ENCODE peak calls at places on chromosomes 2 and 18, in four cellular contexts. H is GM12878, Q is H1, I is HepG2. W is an unnamed sample.

GRCh38 chr2:222794585-222795579 is 66.0 kb upstream of the ACSL3 start:
- DNase-seq in H (no peak), Q (peak), I (peak), W (no peak)

GRCh38 chr2:206443735-206444527 is 599 bp downstream of the ADAM23 start:
- DNase-seq in H (no peak), Q (no peak), I (no peak), W (peak)

GRCh38 chr2:173596226-173596625 is 241.6 kb downstream of the CDCA7 start:
- DNase-seq in H (no peak), Q (no peak), I (no peak), W (no peak)

GRCh38 chr2:170930132-170931109 is 1.4 kb downstream of the GORASP2 start:
- DNase-seq in H (peak), Q (no peak), I (peak), W (peak)

GRCh38 chr2:195820373-195820772 is 163.3 kb downstream of the SLC39A10 start:
- DNase-seq in H (no peak), Q (no peak), I (no peak), W (no peak)

GRCh38 chr2:229235136-229235914 is 35.8 kb downstream of the PID1 start:
- DNase-seq in H (no peak), Q (no peak), I (no peak), W (no peak)

GRCh38 chr2:5290911-5291546 is 401.2 kb upstream of the SOX11 start:
- DNase-seq in H (no peak), Q (no peak), I (no peak), W (no peak)

GRCh38 chr2:215680605-215681598 is 245.0 kb upstream of the FN1 start:
- DNase-seq in H (peak), Q (no peak), I (peak), W (no peak)

GRCh38 chr2:99386011-99386410 is 48.8 kb downstream of the EIF5B start:
- DNase-seq in H (no peak), Q (no peak), I (no peak), W (no peak)

GRCh38 chr2:96407041-96407918 is 71.7 kb downstream of the NCAPH start:
- DNase-seq in H (peak), Q (peak), I (peak), W (peak)

GRCh38 chr2:180015951-180016709 is 9.0 kb upstream of the CWC22 start:
- DNase-seq in H (no peak), Q (no peak), I (no peak), W (no peak)

GRCh38 chr18:39604836-39605235 is 2039.2 kb upstream of the CELF4 start:
- DNase-seq in H (no peak), Q (no peak), I (no peak), W (no peak)

GRCh38 chr2:46845542-46846453 is 69.8 kb downstream of the MCFD2 start:
- DNase-seq in H (no peak), Q (no peak), I (no peak), W (no peak)

GRCh38 chr18:74898965-74899364 is 301.3 kb downstream of the ZNF407 start:
- DNase-seq in H (no peak), Q (no peak), I (peak), W (no peak)

GRCh38 chr2:2647156-2647555 is 316.1 kb upstream of the MYT1L start:
- DNase-seq in H (no peak), Q (no peak), I (no peak), W (peak)

GRCh38 chr2:10343658-10344057 is 41.0 kb downstream of the HPCAL1 start:
- DNase-seq in H (no peak), Q (no peak), I (no peak), W (no peak)

GRCh38 chr2:151043484-151043883 is 218.2 kb downstream of the RBM43 start:
- DNase-seq in H (no peak), Q (no peak), I (no peak), W (no peak)

GRCh38 chr18:63708650-63709049 is 5.9 kb downstream of the SERPINB11 start:
- DNase-seq in H (no peak), Q (no peak), I (no peak), W (no peak)

GRCh38 chr18:76805221-76805620 is 17.1 kb upstream of the ZNF236 start:
- DNase-seq in H (no peak), Q (no peak), I (peak), W (no peak)

GRCh38 chr2:670637-671036 is 6.6 kb downstream of the TMEM18 start:
- DNase-seq in H (no peak), Q (no peak), I (no peak), W (no peak)

GRCh38 chr18:54843302-54843701 is 15.0 kb downstream of the RAB27B start:
- DNase-seq in H (no peak), Q (no peak), I (no peak), W (no peak)
- TF ChIP-seq TCF12 in H (no peak), Q (no peak), I (no peak), W (peak)

GRCh38 chr2:112684415-112684775 is 36.4 kb upstream of the NT5DC4 start:
- DNase-seq in H (no peak), Q (no peak), I (no peak), W (no peak)

GRCh38 chr2:112688086-112688880 is 32.5 kb upstream of the NT5DC4 start:
- DNase-seq in H (no peak), Q (no peak), I (no peak), W (no peak)

GRCh38 chr2:112683550-112684414 is 37.0 kb upstream of the NT5DC4 start:
- DNase-seq in H (no peak), Q (no peak), I (peak), W (no peak)

GRCh38 chr2:112686348-112687217 is 34.2 kb upstream of the NT5DC4 start:
- DNase-seq in H (no peak), Q (no peak), I (no peak), W (no peak)

GRCh38 chr2:112685167-112685884 is 35.5 kb upstream of the NT5DC4 start:
- DNase-seq in H (no peak), Q (no peak), I (no peak), W (no peak)
- TF ChIP-seq TCF12 in H (no peak), Q (no peak), I (no peak), W (no peak)

DNA sequence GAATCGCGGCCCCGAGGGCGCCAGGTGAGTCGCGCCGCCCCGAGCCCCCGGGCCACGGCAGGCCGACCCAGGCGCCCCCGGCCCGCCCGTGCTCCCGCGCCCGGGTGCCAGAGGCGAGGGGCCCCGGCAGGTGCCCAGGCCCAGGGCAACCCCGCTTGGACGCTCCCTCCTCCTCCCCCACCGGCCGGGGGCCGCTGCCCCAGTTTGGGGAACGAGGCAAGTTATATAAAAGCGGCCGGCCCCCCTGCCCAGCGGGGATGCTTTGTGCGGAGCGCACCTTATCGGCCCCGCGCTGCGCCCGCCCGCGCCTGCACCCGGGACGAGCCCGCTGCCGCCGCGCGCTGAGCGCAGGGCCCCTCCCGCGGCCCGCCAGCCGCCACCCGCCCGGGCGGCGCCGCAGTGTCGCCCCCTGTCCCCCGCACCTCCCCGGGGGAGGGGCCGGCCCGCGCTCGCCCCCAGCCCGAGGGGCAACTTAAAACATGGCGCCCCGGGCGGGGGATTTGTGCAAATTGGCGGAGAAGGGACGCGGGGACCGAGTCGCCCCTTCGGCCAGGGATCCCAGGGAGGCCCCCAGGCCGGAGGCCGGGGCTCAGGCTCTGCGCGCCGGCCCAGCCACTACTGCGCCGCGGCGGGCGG is 643 bp downstream of the EPB41L3 start:
- DNase-seq in H (no peak), Q (no peak), I (no peak), W (peak)
- TF ChIP-seq TCF12 in H (no peak), Q (no peak), I (no peak), W (no peak)

DNA sequence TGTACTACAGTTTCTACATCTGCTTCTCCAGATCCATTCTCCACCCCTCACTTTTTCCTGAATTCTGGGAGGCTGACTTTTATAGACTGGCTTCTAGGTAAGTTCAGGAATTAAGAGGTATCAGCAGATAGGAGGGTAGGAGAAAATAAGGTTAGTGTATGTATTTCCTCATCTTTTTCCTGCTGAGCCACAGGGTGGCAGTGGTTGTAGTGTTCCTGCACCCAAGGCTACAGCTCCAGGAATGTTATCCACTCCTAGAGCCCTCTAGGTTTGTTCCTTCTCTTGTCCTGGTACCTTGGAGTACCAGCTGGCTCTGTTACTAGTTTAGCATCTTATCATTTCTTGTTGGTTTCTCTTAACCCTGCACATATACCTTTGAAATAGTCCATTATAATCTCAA is 40.7 kb upstream of the C2orf66 start:
- DNase-seq in H (no peak), Q (no peak), I (peak), W (peak)
- TF ChIP-seq TCF12 in H (no peak), Q (no peak), I (no peak), W (no peak)

GRCh38 chr2:31078579-31079105 is 59.6 kb downstream of the GALNT14 start:
- DNase-seq in H (no peak), Q (no peak), I (no peak), W (no peak)

GRCh38 chr2:31075393-31075792 is 62.8 kb downstream of the GALNT14 start:
- DNase-seq in H (no peak), Q (no peak), I (no peak), W (no peak)

GRCh38 chr2:31080361-31080760 is 57.9 kb downstream of the GALNT14 start:
- DNase-seq in H (no peak), Q (no peak), I (no peak), W (no peak)

GRCh38 chr2:31079665-31080064 is 58.6 kb downstream of the GALNT14 start:
- DNase-seq in H (no peak), Q (no peak), I (peak), W (peak)

DNA sequence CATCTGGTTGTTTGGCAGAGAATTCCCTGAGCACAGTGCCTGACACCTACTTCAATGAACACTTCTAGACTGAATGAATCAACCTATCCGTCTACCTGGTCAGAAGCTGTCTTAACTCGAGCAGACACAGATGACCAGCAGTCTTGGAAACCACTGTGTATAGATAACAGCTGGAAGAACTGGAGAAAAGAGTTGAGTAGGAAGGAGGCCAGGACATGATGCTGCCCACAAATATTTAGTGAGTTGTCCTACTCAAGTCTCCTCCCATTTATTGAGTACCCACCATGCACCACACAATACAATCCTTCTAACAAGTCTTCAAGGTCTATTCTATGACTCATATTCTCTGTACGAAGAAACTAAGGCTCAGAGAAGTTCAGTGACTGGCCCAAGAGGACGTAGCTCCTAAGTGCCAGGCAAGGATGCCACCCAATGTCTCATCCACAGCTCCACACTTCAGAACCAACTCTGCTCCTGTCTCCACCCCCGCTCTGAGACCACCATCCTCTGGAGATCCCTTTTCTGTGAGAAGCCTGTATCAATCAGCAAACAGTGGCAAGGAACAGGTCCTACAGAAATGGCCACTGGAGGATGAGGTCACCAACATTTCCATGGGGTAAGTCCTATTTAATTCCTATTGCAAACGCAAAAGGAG is 62.2 kb downstream of the GALNT14 start:
- DNase-seq in H (no peak), Q (no peak), I (no peak), W (no peak)
- TF ChIP-seq TCF12 in H (no peak), Q (no peak), I (no peak), W (no peak)

DNA sequence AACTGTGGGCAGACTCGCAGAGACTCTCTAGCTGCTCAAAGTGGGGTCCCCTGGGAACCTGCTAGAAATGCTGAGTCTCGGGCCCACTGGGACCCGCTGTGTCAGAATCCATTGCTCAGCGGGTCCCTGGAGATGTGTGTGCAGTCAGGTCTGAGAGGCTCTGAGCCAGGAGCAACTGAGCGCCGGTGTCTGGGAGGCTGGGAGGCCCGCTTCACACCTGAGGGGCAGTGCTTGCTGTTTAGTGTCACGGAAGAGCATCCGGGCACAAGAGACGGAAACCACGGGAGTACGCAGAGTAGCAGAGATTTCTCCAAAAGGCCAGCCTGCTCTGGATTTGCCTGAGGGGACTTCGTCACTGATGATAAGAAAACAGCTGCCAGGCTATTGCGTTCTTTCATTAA is 70.1 kb downstream of the EDAR start:
- DNase-seq in H (no peak), Q (no peak), I (no peak), W (no peak)
- TF ChIP-seq TCF12 in H (no peak), Q (no peak), I (no peak), W (no peak)